ENCODE peak calls at places on chromosomes 4 and X, in eight cellular contexts. O is fibroblast of lung, R is endothelial cell of umbilical vein, V is A549, K is pancreas, U is uterus, I is lung, F is mucosa of descending colon. P is an unnamed sample.

GRCh38 chr4:7384003-7384928 is 50.5 kb downstream of the PSAPL1 start:
- DNase-seq in O (no peak), R (no peak), V (no peak), K (no peak), U (no peak), I (no peak), F (no peak), P (no peak)

GRCh38 chr4:77821775-77822174 is 2.6 kb upstream of the CNOT6L start:
- DNase-seq in O (no peak), R (peak), V (no peak), K (no peak), U (no peak), I (no peak), F (peak), P (no peak)

GRCh38 chrX:115023139-115023538 is 5.7 kb upstream of the IL13RA2 start:
- DNase-seq in O (peak), R (peak), V (peak), K (no peak), U (no peak), I (no peak), F (peak), P (peak)

GRCh38 chr4:3514806-3515421 is 17.3 kb downstream of the LRPAP1 start:
- DNase-seq in O (no peak), R (no peak), V (peak), K (peak), U (no peak), I (no peak), F (no peak), P (no peak)

GRCh38 chr4:25144870-25145481 is 15.3 kb downstream of the SEPSECS start:
- DNase-seq in O (peak), R (peak), V (peak), K (no peak), U (no peak), I (no peak), F (no peak), P (peak)

GRCh38 chrX:123083924-123084323 is 100.2 kb upstream of the GRIA3 start:
- DNase-seq in O (no peak), R (no peak), V (peak), K (no peak), U (no peak), I (no peak), F (no peak), P (no peak)

GRCh38 chrX:53357799-53358530 is 64.5 kb downstream of the SMC1A start:
- DNase-seq in O (peak), R (no peak), V (peak), K (no peak), U (no peak), I (no peak), F (no peak), P (peak)

GRCh38 chrX:48045410-48046311 is 25.8 kb downstream of the ZNF630 start:
- DNase-seq in O (peak), R (peak), V (no peak), K (no peak), U (peak), I (peak), F (no peak), P (peak)

GRCh38 chr4:111883557-111883999 is 261.7 kb upstream of the FAM241A start:
- DNase-seq in O (no peak), R (no peak), V (no peak), K (no peak), U (no peak), I (no peak), F (no peak), P (peak)

GRCh38 chrX:53732797-53733196 is 46.3 kb upstream of the HUWE1 start:
- DNase-seq in O (no peak), R (no peak), V (no peak), K (no peak), U (no peak), I (no peak), F (no peak), P (no peak)

GRCh38 chr4:165384186-165384585 is 5.4 kb downstream of the CPE start:
- DNase-seq in O (no peak), R (no peak), V (no peak), K (no peak), U (no peak), I (no peak), F (no peak), P (no peak)

GRCh38 chr4:119629142-119629471 is 503 bp upstream of the PDE5A start:
- DNase-seq in O (no peak), R (no peak), V (no peak), K (no peak), U (no peak), I (no peak), F (no peak), P (no peak)

GRCh38 chr4:6909970-6910339 is 329 bp downstream of the TBC1D14 start:
- DNase-seq in O (no peak), R (no peak), V (no peak), K (no peak), U (no peak), I (no peak), F (no peak), P (peak)

GRCh38 chrX:137427813-137428212 is 138.1 kb upstream of the ZIC3 start:
- DNase-seq in O (peak), R (no peak), V (no peak), K (no peak), U (no peak), I (no peak), F (no peak), P (peak)

GRCh38 chr4:141275834-141276233 is 55.1 kb downstream of the ZNF330 start:
- DNase-seq in O (peak), R (peak), V (no peak), K (no peak), U (no peak), I (no peak), F (no peak), P (no peak)

GRCh38 chr4:646460-646859 is 21.1 kb downstream of the PDE6B start:
- DNase-seq in O (no peak), R (no peak), V (no peak), K (peak), U (no peak), I (no peak), F (no peak), P (no peak)

GRCh38 chr4:6216588-6216987 is 16.2 kb upstream of the JAKMIP1 start:
- DNase-seq in O (no peak), R (no peak), V (no peak), K (no peak), U (no peak), I (no peak), F (no peak), P (no peak)

GRCh38 chr4:43136752-43137151 is 244.2 kb downstream of the GRXCR1 start:
- DNase-seq in O (no peak), R (no peak), V (no peak), K (no peak), U (no peak), I (no peak), F (no peak), P (no peak)

GRCh38 chr4:16908377-16909021 is 10.1 kb upstream of the LDB2 start:
- DNase-seq in O (no peak), R (no peak), V (no peak), K (no peak), U (no peak), I (no peak), F (no peak), P (no peak)

GRCh38 chr4:3174371-3175338 is 74.3 kb upstream of the MSANTD1 start:
- DNase-seq in O (no peak), R (no peak), V (no peak), K (no peak), U (no peak), I (no peak), F (no peak), P (no peak)

GRCh38 chr4:112550728-112551127 is 34.7 kb upstream of the NEUROG2 start:
- DNase-seq in O (peak), R (no peak), V (no peak), K (no peak), U (no peak), I (no peak), F (no peak), P (no peak)

GRCh38 chr4:39048291-39048690 is 13.7 kb upstream of the KLHL5 start:
- DNase-seq in O (no peak), R (peak), V (no peak), K (no peak), U (no peak), I (no peak), F (no peak), P (no peak)

GRCh38 chr4:186727977-186728519 is 4.4 kb upstream of the FAT1 start:
- DNase-seq in O (peak), R (no peak), V (peak), K (no peak), U (no peak), I (no peak), F (peak), P (peak)

GRCh38 chr4:186557486-186557885 is 2.1 kb upstream of the MTNR1A start:
- DNase-seq in O (no peak), R (no peak), V (no peak), K (no peak), U (no peak), I (no peak), F (no peak), P (peak)

GRCh38 chr4:98113005-98113404 is 30.3 kb downstream of the STPG2 start:
- DNase-seq in O (peak), R (peak), V (peak), K (no peak), U (no peak), I (no peak), F (peak), P (peak)

GRCh38 chr4:55545681-55546632 is 752 bp downstream of the CLOCK start:
- DNase-seq in O (peak), R (peak), V (peak), K (peak), U (peak), I (peak), F (peak), P (peak)

GRCh38 chrX:56029691-56030090 is 202.5 kb upstream of the KLF8 start:
- DNase-seq in O (no peak), R (no peak), V (no peak), K (no peak), U (no peak), I (peak), F (no peak), P (no peak)

GRCh38 chr4:1172971-1173757 is 781 bp upstream of the SPON2 start:
- DNase-seq in O (peak), R (no peak), V (peak), K (no peak), U (peak), I (no peak), F (no peak), P (no peak)

GRCh38 chrX:11137543-11138139 is 26.5 kb downstream of the HCCS start:
- DNase-seq in O (peak), R (peak), V (peak), K (no peak), U (no peak), I (no peak), F (peak), P (peak)

GRCh38 chr4:140903522-140903928 is 147.3 kb upstream of the TBC1D9 start:
- DNase-seq in O (no peak), R (no peak), V (no peak), K (no peak), U (no peak), I (no peak), F (no peak), P (peak)

GRCh38 chrX:116285506-116285905 is 115.0 kb downstream of the AGTR2 start:
- DNase-seq in O (no peak), R (no peak), V (peak), K (no peak), U (no peak), I (no peak), F (no peak), P (no peak)

GRCh38 chrX:72100824-72101351 is 30.8 kb downstream of the RTL5 start:
- DNase-seq in O (no peak), R (no peak), V (no peak), K (no peak), U (no peak), I (peak), F (peak), P (no peak)

GRCh38 chr4:1676605-1677525 is 7.2 kb downstream of the FAM53A start:
- DNase-seq in O (no peak), R (no peak), V (no peak), K (no peak), U (no peak), I (no peak), F (no peak), P (no peak)

GRCh38 chr4:36027203-36027602 is 217.1 kb downstream of the ARAP2 start:
- DNase-seq in O (no peak), R (no peak), V (no peak), K (no peak), U (no peak), I (no peak), F (no peak), P (no peak)

GRCh38 chr4:1717129-1718094 is 3.7 kb downstream of the TMEM129 start:
- DNase-seq in O (no peak), R (no peak), V (no peak), K (no peak), U (no peak), I (no peak), F (no peak), P (no peak)

GRCh38 chrX:68421651-68422050 is 11.6 kb downstream of the OPHN1 start:
- DNase-seq in O (no peak), R (no peak), V (no peak), K (no peak), U (no peak), I (no peak), F (no peak), P (no peak)

GRCh38 chrX:68417651-68418050 is 15.6 kb downstream of the OPHN1 start:
- DNase-seq in O (no peak), R (no peak), V (no peak), K (no peak), U (no peak), I (no peak), F (no peak), P (no peak)

GRCh38 chrX:68419934-68420333 is 13.4 kb downstream of the OPHN1 start:
- DNase-seq in O (no peak), R (no peak), V (no peak), K (no peak), U (no peak), I (no peak), F (no peak), P (no peak)

GRCh38 chrX:68422478-68422877 is 10.8 kb downstream of the OPHN1 start:
- DNase-seq in O (no peak), R (no peak), V (no peak), K (no peak), U (no peak), I (no peak), F (no peak), P (no peak)

DNA sequence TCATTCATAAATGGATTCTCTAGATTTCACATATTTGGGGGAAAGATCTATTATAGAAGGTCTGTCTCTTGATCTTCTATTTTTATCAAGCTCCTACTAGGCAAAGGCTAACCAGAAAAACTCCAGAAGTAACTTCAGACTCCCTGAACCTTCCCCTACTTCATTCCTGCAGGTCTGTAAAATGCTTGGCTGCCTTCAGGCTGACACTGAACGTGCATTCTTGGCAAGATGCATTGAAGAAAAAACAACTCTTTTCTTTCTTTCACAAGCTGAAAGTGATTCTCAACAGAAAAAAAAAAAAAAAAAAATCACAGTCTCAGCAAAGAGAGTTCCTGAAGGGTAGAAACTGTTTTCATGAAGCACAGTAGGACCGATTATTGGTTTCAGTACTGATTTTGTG is 12.7 kb downstream of the OPHN1 start:
- DNase-seq in O (peak), R (no peak), V (no peak), K (no peak), U (peak), I (no peak), F (no peak), P (no peak)
- H3K4me3 ChIP-seq in O (no peak), R (no peak), V (no peak), K (no peak), U (no peak), I (no peak), F (no peak), P (no peak)

DNA sequence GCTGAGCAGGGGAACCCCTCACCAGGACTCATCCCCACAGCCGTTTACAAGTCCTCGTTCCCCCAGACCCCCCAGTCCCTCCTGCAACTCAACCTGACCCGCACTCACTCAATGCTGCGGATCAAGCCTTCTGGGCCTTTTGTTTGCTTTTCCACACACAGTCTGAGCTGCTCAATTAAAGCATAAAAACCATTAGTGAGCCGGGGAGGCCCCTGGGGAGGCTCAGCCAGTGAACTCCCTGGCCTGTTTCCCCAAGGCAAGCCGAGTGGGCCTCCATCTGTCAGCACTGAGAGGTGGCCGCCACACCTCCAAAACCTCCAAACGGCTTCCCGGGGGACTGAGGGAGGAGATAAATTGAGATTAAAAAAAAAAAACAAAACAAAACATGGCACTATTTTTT is 158.5 kb downstream of the SHOX start:
- DNase-seq in O (no peak), R (no peak), V (no peak), K (no peak), U (no peak), I (no peak), F (no peak), P (no peak)
- H3K4me3 ChIP-seq in O (no peak), R (no peak), V (no peak), K (no peak), U (no peak), I (no peak), F (no peak), P (no peak)

GRCh38 chr4:99657801-99658200 is at the start of gene C4orf54:
- DNase-seq in O (no peak), R (no peak), V (no peak), K (no peak), U (no peak), I (no peak), F (no peak), P (no peak)
- H3K4me3 ChIP-seq in O (no peak), R (no peak), V (no peak), K (no peak), U (no peak), I (no peak), F (no peak), P (no peak)

DNA sequence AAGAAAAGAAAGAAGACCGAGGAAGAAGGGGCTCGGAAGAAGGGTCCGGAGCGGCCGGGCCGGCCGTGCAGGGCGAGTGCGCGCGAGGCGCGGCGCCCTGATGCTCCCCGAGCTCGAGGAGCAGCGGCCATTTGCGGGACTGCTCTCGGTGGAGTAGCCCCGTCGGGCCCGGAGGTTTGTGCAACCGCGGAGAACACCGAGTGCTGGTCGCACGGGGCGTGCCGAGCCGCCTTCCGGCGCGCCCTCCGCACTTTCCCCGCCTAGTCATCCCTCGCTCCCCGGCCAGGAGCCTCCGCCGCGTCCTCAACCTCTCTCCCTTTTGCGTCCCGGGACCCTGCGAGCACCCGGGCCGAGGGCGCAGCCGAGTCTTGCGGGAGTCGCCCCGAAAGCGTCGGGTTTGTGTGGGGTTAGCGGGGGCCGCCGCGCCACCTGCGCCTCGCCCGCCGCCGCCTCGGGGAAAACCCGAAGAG is 127.4 kb downstream of the LAS1L start:
- DNase-seq in O (no peak), R (no peak), V (no peak), K (no peak), U (no peak), I (no peak), F (peak), P (no peak)
- H3K4me3 ChIP-seq in O (no peak), R (no peak), V (no peak), K (no peak), U (no peak), I (no peak), F (no peak), P (no peak)

DNA sequence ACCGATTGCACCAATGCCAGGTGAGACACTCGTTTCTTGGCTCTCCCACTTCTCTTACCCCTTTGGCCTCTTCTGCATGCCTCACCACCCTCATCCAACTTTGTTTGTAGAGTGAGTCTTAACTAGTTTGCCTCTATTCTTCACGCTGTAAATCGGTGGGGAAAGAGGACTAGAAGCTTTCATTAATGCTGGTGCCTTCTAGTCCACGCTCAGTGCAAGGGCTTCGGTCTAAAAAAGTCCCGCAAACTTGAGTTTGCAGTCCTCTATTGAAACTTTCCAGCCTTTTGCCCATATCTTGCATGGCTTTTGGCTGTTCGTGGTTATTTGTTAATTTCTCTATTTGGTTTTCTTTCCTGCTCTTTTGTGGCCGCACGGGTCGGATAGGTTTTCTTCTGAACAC is 838 bp downstream of the DACH2 start:
- DNase-seq in O (no peak), R (no peak), V (no peak), K (no peak), U (no peak), I (no peak), F (no peak), P (no peak)
- H3K4me3 ChIP-seq in O (peak), R (no peak), V (peak), K (no peak), U (no peak), I (no peak), F (no peak), P (no peak)

DNA sequence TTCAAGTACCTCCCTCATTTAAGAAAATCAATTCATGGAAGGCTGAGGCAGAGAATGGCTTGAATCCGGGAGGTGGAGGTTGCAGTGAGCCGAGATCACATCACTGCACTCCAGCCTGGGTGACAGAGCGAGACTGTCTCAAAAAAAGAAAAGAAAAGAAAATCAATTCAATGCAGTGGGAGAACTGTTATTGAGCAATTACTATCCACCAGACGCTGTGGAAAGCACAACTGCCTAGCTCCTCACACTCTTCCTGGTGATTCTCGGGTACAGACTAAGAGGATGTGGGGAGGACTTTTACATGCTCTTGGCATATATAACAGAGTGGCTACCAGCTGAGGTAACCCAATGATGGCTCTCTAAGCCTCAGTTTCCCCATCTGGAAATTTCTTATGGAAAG is 2.7 kb upstream of the TMSB4X start:
- DNase-seq in O (no peak), R (no peak), V (no peak), K (no peak), U (no peak), I (no peak), F (no peak), P (no peak)
- H3K4me3 ChIP-seq in O (no peak), R (no peak), V (no peak), K (no peak), U (no peak), I (no peak), F (no peak), P (no peak)